ENCODE peak calls at places on chromosomes 13 and 19, in seven cellular contexts. P, Q, U, N, Z, Y and S are unnamed samples.

GRCh38 chr13:19984430-19985218 is 26.1 kb downstream of the ZMYM2 start:
- DNase-seq in P (peak), N (no peak), Z (peak), Y (no peak), U (no peak), Q (no peak), S (peak)

GRCh38 chr19:36128392-36128736 is 11.5 kb upstream of the CAPNS1 start:
- DNase-seq in Q (no peak), U (no peak), N (no peak), Y (no peak), Z (no peak), P (no peak), S (no peak)

GRCh38 chr19:48169585-48169973 is 565 bp downstream of the LIG1 start:
- DNase-seq in Q (peak), U (peak), N (peak), Y (no peak), P (peak), Z (peak), S (no peak)

GRCh38 chr13:93603043-93603442 is 376.4 kb downstream of the GPC6 start:
- DNase-seq in Q (no peak), N (no peak), Y (peak), U (no peak), P (peak), Z (peak), S (no peak)

GRCh38 chr19:2461751-2462634 is 5.2 kb upstream of the LMNB2 start:
- DNase-seq in U (no peak), Z (peak), Q (no peak), N (peak), P (peak), Y (no peak), S (peak)

GRCh38 chr19:17192751-17193150 is 22.4 kb upstream of the USE1 start:
- DNase-seq in P (no peak), Q (no peak), N (no peak), U (no peak), Y (no peak), Z (no peak), S (no peak)

GRCh38 chr13:114017028-114017630 is 43.3 kb upstream of the C13orf46 start:
- DNase-seq in Y (no peak), P (peak), N (no peak), U (no peak), Q (no peak), Z (no peak), S (no peak)

GRCh38 chr13:80036845-80037504 is 304.0 kb downstream of the SPRY2 start:
- DNase-seq in N (no peak), U (no peak), Z (no peak), Q (no peak), P (no peak), Y (no peak), S (no peak)

GRCh38 chr13:40101708-40102359 is 446.4 kb downstream of the COG6 start:
- DNase-seq in U (no peak), Q (no peak), Z (peak), P (no peak), Y (no peak), N (no peak), S (peak)